ENCODE peak calls at places on chromosomes 3 and 15, in seven cellular contexts. R is neuronal stem cell, G is mesenchymal stem cell, E is H9, Y is mesendoderm, K is H1, Z is trophoblast cell. H is an unnamed sample. For H3K4me1, the result is how much of the 10 kb centered on the place peaks cover.

GRCh38 chr15:78317145-78317836 is 17.9 kb upstream of the SKIC8 start:
- DNase-seq in Y (no peak), K (no peak), Z (peak), E (no peak), G (peak), R (no peak), H (no peak)

GRCh38 chr3:17258823-17259436 is 374.2 kb downstream of the PLCL2 start:
- DNase-seq in R (peak), G (peak), E (no peak), K (no peak), Z (peak), Y (peak), H (peak)

GRCh38 chr15:37585966-37586656 is 348.3 kb upstream of the TMCO5A start:
- DNase-seq in G (peak), E (no peak), Y (no peak), K (no peak), Z (no peak), R (no peak), H (peak)

GRCh38 chr3:107660316-107660976 is 137.7 kb downstream of the BBX start:
- DNase-seq in K (no peak), E (no peak), Z (no peak), R (no peak), G (peak), Y (no peak), H (peak)

GRCh38 chr3:86990734-86991481 is at the start of gene VGLL3:
- DNase-seq in R (peak), K (peak), E (peak), Z (peak), G (peak), Y (peak), H (peak)

GRCh38 chr3:108578064-108578463 is 11.2 kb downstream of the CIP2A start:
- DNase-seq in E (no peak), R (no peak), Z (no peak), K (no peak), G (no peak), Y (no peak), H (no peak)

GRCh38 chr3:105598047-105598796 is 231.5 kb downstream of the ALCAM start:
- DNase-seq in G (peak), E (no peak), Y (peak), R (no peak), Z (peak), K (no peak), H (peak)

GRCh38 chr15:57395292-57395691 is 19.0 kb downstream of the CGNL1 start:
- DNase-seq in K (no peak), Z (peak), G (peak), Y (no peak), R (no peak), E (no peak), H (peak)

GRCh38 chr3:69776926-69777581 is 37.8 kb downstream of the MITF start:
- DNase-seq in G (no peak), Z (no peak), E (no peak), Y (no peak), K (no peak), R (no peak), H (no peak)

GRCh38 chr3:194104041-194104751 is 31.8 kb upstream of the HES1 start:
- DNase-seq in E (no peak), K (no peak), Z (no peak), Y (no peak), R (no peak), G (no peak), H (no peak)

GRCh38 chr15:59189224-59189623 is 17.4 kb upstream of the LDHAL6B start:
- DNase-seq in K (no peak), R (no peak), Y (no peak), G (no peak), Z (no peak), E (no peak), H (no peak)

GRCh38 chr3:100891033-100891432 is 102.2 kb downstream of the ABI3BP start:
- DNase-seq in Z (no peak), E (no peak), R (no peak), Y (peak), K (no peak), G (peak), H (peak)

GRCh38 chr3:12981631-12982265 is 91.5 kb downstream of the IQSEC1 start:
- DNase-seq in E (no peak), Z (no peak), Y (no peak), R (no peak), G (no peak), K (no peak), H (no peak)

GRCh38 chr3:124202754-124203153 is 210.8 kb upstream of the ROPN1 start:
- DNase-seq in R (no peak), K (no peak), G (no peak), Y (no peak), Z (no peak), E (no peak), H (no peak)

GRCh38 chr3:29478671-29479070 is 197.8 kb downstream of the RBMS3 start:
- DNase-seq in E (no peak), K (no peak), Z (peak), G (no peak), Y (no peak), R (no peak), H (peak)

GRCh38 chr15:69719527-69719926 is 266.9 kb downstream of the RPLP1 start:
- DNase-seq in E (no peak), Z (no peak), K (no peak), Y (no peak), G (peak), R (no peak), H (no peak)

GRCh38 chr3:55143928-55144671 is 216.2 kb upstream of the LRTM1 start:
- DNase-seq in Z (peak), E (no peak), R (no peak), G (peak), Y (no peak), K (no peak), H (peak)

DNA sequence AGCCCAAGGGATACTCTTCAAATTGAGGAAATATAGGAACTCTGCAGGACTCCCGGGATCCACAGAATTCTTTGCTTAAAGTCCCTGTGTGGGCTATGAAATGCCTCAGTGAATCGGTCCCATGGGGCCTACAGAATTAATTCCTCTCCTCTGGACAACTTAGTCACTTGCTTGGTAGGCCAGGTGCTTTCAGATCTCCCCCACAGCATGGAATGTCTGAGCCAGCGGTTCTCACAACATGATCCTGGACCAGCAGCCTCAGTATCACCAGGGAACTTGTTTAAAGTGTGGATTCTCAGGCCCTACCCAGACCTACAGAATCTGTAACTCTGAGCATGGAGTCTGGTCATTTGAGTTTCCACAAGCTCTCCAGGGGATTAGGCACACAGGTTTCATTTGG is 15.2 kb upstream of the PRICKLE2 start:
- DNase-seq in E (no peak), R (no peak), K (no peak), Z (no peak), G (no peak), Y (peak), H (no peak)
- H2AK5ac ChIP-seq in E (no peak), R (no peak), K (no peak), Z (no peak), G (peak), Y (no peak), H (peak)

GRCh38 chr15:76988874-76989780 is 5.8 kb upstream of the PSTPIP1 start:
- DNase-seq in Y (peak), R (no peak), E (no peak), K (no peak), G (no peak), Z (no peak), H (no peak)

GRCh38 chr15:76991741-76992645 is 2.9 kb upstream of the PSTPIP1 start:
- DNase-seq in Z (no peak), Y (no peak), K (no peak), E (peak), G (no peak), R (no peak), H (no peak)

GRCh38 chr15:76993114-76993715 is 1.7 kb upstream of the PSTPIP1 start:
- DNase-seq in Y (no peak), G (no peak), Z (no peak), E (no peak), R (no peak), K (no peak), H (no peak)

GRCh38 chr15:76987896-76988860 is 6.7 kb upstream of the PSTPIP1 start:
- DNase-seq in K (no peak), Y (peak), G (no peak), R (no peak), E (peak), Z (no peak), H (no peak)

GRCh38 chr15:76991048-76991447 is 3.9 kb upstream of the PSTPIP1 start:
- DNase-seq in K (no peak), Z (no peak), G (no peak), Y (no peak), E (no peak), R (no peak), H (no peak)
- H3K4me1 ChIP-seq in K (under half), Z (under half), G (under half), Y (under half), E (under half), R (under half), H (under half)

GRCh38 chr15:100337422-100338044 is 4.2 kb downstream of the ADAMTS17 start:
- DNase-seq in Y (no peak), K (no peak), R (no peak), E (no peak), G (no peak), Z (no peak), H (no peak)
- H2BK120ac ChIP-seq in Y (no peak), K (no peak), R (no peak), E (no peak), G (no peak), Z (no peak), H (no peak)

GRCh38 chr15:95804484-95804883 is 526.0 kb upstream of the NR2F2 start:
- DNase-seq in E (no peak), Y (peak), Z (no peak), R (no peak), G (peak), K (no peak), H (no peak)
- H2AK5ac ChIP-seq in E (no peak), Y (no peak), Z (no peak), R (no peak), G (no peak), K (no peak), H (no peak)

GRCh38 chr3:71087109-71088018 is 496.2 kb downstream of the FOXP1 start:
- DNase-seq in R (no peak), K (no peak), Z (peak), Y (no peak), G (peak), E (no peak), H (peak)
- H3K4me1 ChIP-seq in R (under half), K (under half), Z (under half), Y (under half), G (under half), E (under half), H (under half)

GRCh38 chr3:122365073-122365472 is 18.0 kb downstream of the MIX23 start:
- DNase-seq in E (no peak), Y (no peak), K (no peak), R (no peak), Z (no peak), G (no peak), H (no peak)

GRCh38 chr3:122362026-122362425 is 21.0 kb downstream of the MIX23 start:
- DNase-seq in K (no peak), Z (no peak), Y (no peak), E (no peak), G (no peak), R (no peak), H (no peak)

GRCh38 chr3:122364508-122364907 is 18.5 kb downstream of the MIX23 start:
- DNase-seq in R (no peak), G (no peak), K (no peak), Y (no peak), Z (no peak), E (no peak), H (no peak)

GRCh38 chr3:122366379-122366749 is 16.7 kb downstream of the MIX23 start:
- DNase-seq in E (no peak), Y (no peak), R (no peak), G (no peak), K (no peak), Z (no peak), H (peak)
- H2BK120ac ChIP-seq in E (no peak), Y (no peak), R (no peak), G (no peak), K (no peak), Z (no peak), H (no peak)

GRCh38 chr3:78665776-78666457 is 1101.9 kb downstream of the ROBO1 start:
- DNase-seq in K (no peak), Y (peak), G (no peak), R (no peak), Z (no peak), E (no peak), H (no peak)
- H2AK5ac ChIP-seq in K (no peak), Y (no peak), G (no peak), R (no peak), Z (no peak), E (no peak), H (peak)